ENCODE peak calls at places on chromosome 1, in six cellular contexts. G, F, Y, M, O and N are unnamed samples.

GRCh38 chr1:84428220-84428619 is 29.9 kb downstream of the DNASE2B start:
- DNase-seq in G (no peak), F (no peak), Y (no peak), M (no peak), O (no peak), N (no peak)

GRCh38 chr1:233662503-233663105 is 48.7 kb downstream of the KCNK1 start:
- DNase-seq in G (no peak), F (no peak), Y (no peak), M (no peak), O (no peak), N (no peak)

GRCh38 chr1:153697873-153698647 is 19.6 kb downstream of the NPR1 start:
- DNase-seq in G (no peak), F (no peak), Y (no peak), M (no peak), O (no peak), N (no peak)

GRCh38 chr1:111054656-111055055 is 85.2 kb downstream of the DRAM2 start:
- DNase-seq in G (no peak), F (no peak), Y (no peak), M (no peak), O (no peak), N (no peak)

GRCh38 chr1:245156736-245157505 is 2.1 kb downstream of the KIF26B start:
- DNase-seq in G (no peak), F (peak; percentile 20), Y (no peak), M (no peak), O (peak; percentile 61), N (no peak)

GRCh38 chr1:116122955-116123757 is 12.0 kb downstream of the MAB21L3 start:
- DNase-seq in G (no peak), F (peak; percentile 78), Y (no peak), M (no peak), O (no peak), N (no peak)

GRCh38 chr1:8082945-8083344 is 56.8 kb upstream of the ERRFI1 start:
- DNase-seq in G (no peak), F (peak; percentile 66), Y (no peak), M (no peak), O (no peak), N (no peak)

GRCh38 chr1:229993060-229993459 is 74.0 kb upstream of the GALNT2 start:
- DNase-seq in G (no peak), F (no peak), Y (no peak), M (no peak), O (no peak), N (no peak)

GRCh38 chr1:176904057-176904815 is 260.3 kb downstream of the ASTN1 start:
- DNase-seq in G (no peak), F (no peak), Y (no peak), M (no peak), O (no peak), N (no peak)

GRCh38 chr1:172874950-172875349 is 175.8 kb downstream of the TNFSF18 start:
- DNase-seq in G (no peak), F (peak; percentile 60), Y (no peak), M (no peak), O (no peak), N (no peak)

GRCh38 chr1:2382621-2383361 is 8.6 kb downstream of the MORN1 start:
- DNase-seq in G (no peak), F (peak; percentile 62), Y (peak; percentile 13), M (no peak), O (no peak), N (no peak)

GRCh38 chr1:117886101-117886795 is 43.2 kb downstream of the GDAP2 start:
- DNase-seq in G (no peak), F (peak; percentile 79), Y (no peak), M (no peak), O (no peak), N (no peak)

GRCh38 chr1:1298861-1299685 is 8.7 kb downstream of the ACAP3 start:
- DNase-seq in G (no peak), F (no peak), Y (no peak), M (no peak), O (no peak), N (no peak)

GRCh38 chr1:236904874-236905741 is 99.1 kb downstream of the MT1HL1 start:
- DNase-seq in G (no peak), F (peak; percentile 93), Y (no peak), M (no peak), O (no peak), N (no peak)

GRCh38 chr1:165637427-165637826 is 6.4 kb downstream of the MGST3 start:
- DNase-seq in G (no peak), F (no peak), Y (no peak), M (no peak), O (no peak), N (no peak)

GRCh38 chr1:33219886-33220661 is 36.2 kb upstream of the ZNF362 start:
- DNase-seq in G (no peak), F (peak; percentile 86), Y (no peak), M (no peak), O (no peak), N (no peak)

GRCh38 chr1:77757066-77757584 is 2.5 kb downstream of the USP33 start:
- DNase-seq in G (no peak), F (no peak), Y (no peak), M (no peak), O (no peak), N (no peak)

GRCh38 chr1:232012773-232013386 is 386.3 kb downstream of the DISC1 start:
- DNase-seq in G (no peak), F (peak; percentile 5), Y (no peak), M (no peak), O (peak; percentile 90), N (no peak)

GRCh38 chr1:231376101-231376500 is 38.0 kb downstream of the SPRTN start:
- DNase-seq in G (no peak), F (peak; percentile 69), Y (no peak), M (no peak), O (no peak), N (no peak)

GRCh38 chr1:35377553-35377952 is 109.0 kb downstream of the ZMYM4 start:
- DNase-seq in G (no peak), F (peak; percentile 74), Y (no peak), M (no peak), O (no peak), N (no peak)

GRCh38 chr1:91578320-91579109 is 77.9 kb downstream of the CDC7 start:
- DNase-seq in G (no peak), F (no peak), Y (no peak), M (no peak), O (no peak), N (no peak)

GRCh38 chr1:231134624-231135023 is 27.2 kb upstream of the TRIM67 start:
- DNase-seq in G (no peak), F (no peak), Y (no peak), M (no peak), O (no peak), N (no peak)